ENCODE peak calls at places on chromosomes 1 and 21, in seven cellular contexts. X is astrocyte; I is EL; J is activated T-cell treated with anti-CD3 and anti-CD28 coated beads for 4 hours; D is COR-L47; V is activated T-helper 1 cell treated with anti-CD3 and anti-CD28 coated beads, Interleukin-12 subunit alpha, Interleukin-12 subunit beta, Interleukin-2, Interleukin-4 antibody, amounts not matched to agents 30 ng/mL and 10 ng/mL and 1 ng/mL, durations not matched to agents 14 hours and 24 hours and 36 hours; C is mucosa of descending colon. O is an unnamed sample.

GRCh38 chr1:171344473-171344820 is 30.5 kb downstream of the FMO4 start:
- DNase-seq in D (no peak), X (no peak), C (no peak), J (no peak), I (no peak), V (no peak), O (no peak)

GRCh38 chr1:9382923-9383491 is 90.3 kb downstream of the SPSB1 start:
- DNase-seq in X (no peak), D (no peak), I (no peak), V (no peak), C (no peak), J (no peak), O (no peak)

GRCh38 chr1:198187973-198188588 is 31.3 kb downstream of the NEK7 start:
- DNase-seq in D (no peak), C (no peak), V (no peak), J (no peak), X (no peak), I (no peak), O (no peak)

GRCh38 chr1:100921110-100921706 is 25.3 kb downstream of the SLC30A7 start:
- DNase-seq in X (peak), V (no peak), I (peak), J (no peak), D (peak), C (peak), O (no peak)

GRCh38 chr21:15688016-15688415 is 41.8 kb upstream of the USP25 start:
- DNase-seq in D (no peak), C (no peak), J (no peak), V (no peak), X (peak), I (peak), O (no peak)

GRCh38 chr1:61149010-61149860 is 66.9 kb downstream of the NFIA start:
- DNase-seq in C (no peak), D (no peak), I (no peak), J (no peak), V (no peak), X (no peak), O (no peak)

GRCh38 chr21:41610042-41610839 is 102.3 kb upstream of the TMPRSS2 start:
- DNase-seq in D (peak), X (peak), I (peak), J (no peak), C (peak), V (no peak), O (no peak)

GRCh38 chr1:97906567-97907228 is 14.1 kb downstream of the DPYD start:
- DNase-seq in X (peak), I (peak), D (no peak), C (no peak), J (no peak), V (no peak), O (peak)

GRCh38 chr1:65104854-65105540 is 43.0 kb upstream of the AK4 start:
- DNase-seq in X (no peak), I (no peak), V (no peak), C (no peak), D (no peak), J (no peak), O (no peak)

GRCh38 chr1:218346391-218347204 is 1.5 kb downstream of the TGFB2 start:
- DNase-seq in V (no peak), X (peak), D (no peak), J (no peak), I (peak), C (no peak), O (no peak)

GRCh38 chr1:84724128-84724860 is 34.0 kb upstream of the SSX2IP start:
- DNase-seq in V (peak), I (no peak), C (peak), J (peak), X (no peak), D (no peak), O (no peak)